ENCODE peak calls at places on chromosomes 1 and 21, in six cellular contexts. P, T, A, W, Z and S are unnamed samples.

GRCh38 chr1:234848972-234849641 is 239.1 kb upstream of the IRF2BP2 start:
- DNase-seq in P (peak; percentile 49), T (peak; percentile 49), A (peak; percentile 86), W (no peak), Z (peak; percentile 10), S (no peak)

GRCh38 chr21:46122241-46122671 is 24.3 kb downstream of the COL6A2 start:
- DNase-seq in P (no peak), T (peak; percentile 9), A (peak; percentile 95), W (no peak), Z (no peak), S (no peak)

GRCh38 chr1:193431265-193431977 is 245.0 kb upstream of the B3GALT2 start:
- DNase-seq in P (no peak), T (no peak), A (no peak), W (no peak), Z (no peak), S (no peak)

GRCh38 chr1:183586455-183586854 is 3.8 kb downstream of the NCF2 start:
- DNase-seq in P (no peak), T (no peak), A (no peak), W (no peak), Z (no peak), S (no peak)

GRCh38 chr1:156898971-156899657 is 5.6 kb downstream of the PEAR1 start:
- DNase-seq in P (no peak), T (no peak), A (no peak), W (no peak), Z (no peak), S (no peak)

GRCh38 chr1:218312509-218312908 is 27.4 kb downstream of the RRP15 start:
- DNase-seq in P (no peak), T (no peak), A (peak; percentile 56), W (no peak), Z (no peak), S (no peak)

GRCh38 chr1:194705123-194705522 is 1518.7 kb upstream of the B3GALT2 start:
- DNase-seq in P (no peak), T (no peak), A (peak; percentile 20), W (no peak), Z (peak; percentile 28), S (no peak)

GRCh38 chr1:43511394-43511793 is 19.3 kb upstream of the PTPRF start:
- DNase-seq in P (no peak), T (no peak), A (no peak), W (no peak), Z (no peak), S (no peak)